ENCODE peak calls at places on chromosomes 6 and 20, in eight cellular contexts. P is left lung, F is lower lobe of right lung, W is mesenchymal stem cell, U is IMR-90, E is heart right ventricle, L is GM23248, I is gastrocnemius medialis. N is an unnamed sample.

GRCh38 chr20:34512266-34512954 is 3.8 kb upstream of the DYNLRB1 start:
- DNase-seq in I (no peak), W (peak; percentile 43), F (no peak), P (no peak), L (no peak), U (peak; percentile 34), E (no peak), N (no peak)

GRCh38 chr6:55496201-55496600 is 82.8 kb downstream of the HMGCLL1 start:
- DNase-seq in U (no peak), F (no peak), E (no peak), P (no peak), W (no peak), I (no peak), L (peak; percentile 7), N (no peak)

GRCh38 chr6:33124947-33125346 is 49.2 kb downstream of the HLA-DPB1 start:
- DNase-seq in L (no peak), I (no peak), U (no peak), P (no peak), W (no peak), F (no peak), E (no peak), N (no peak)

GRCh38 chr6:147117580-147117979 is 86.6 kb upstream of the STXBP5 start:
- DNase-seq in F (no peak), E (no peak), L (peak; percentile 20), P (no peak), U (peak; percentile 49), W (peak; percentile 57), I (no peak), N (no peak)

GRCh38 chr6:44869321-44869897 is 458.7 kb upstream of the RUNX2 start:
- DNase-seq in L (no peak), W (no peak), F (no peak), P (no peak), E (no peak), I (no peak), U (no peak), N (no peak)

GRCh38 chr6:10014561-10014960 is 400.3 kb downstream of the TFAP2A start:
- DNase-seq in U (peak; percentile 21), W (no peak), E (no peak), F (no peak), L (peak; percentile 39), I (no peak), P (no peak), N (no peak)

GRCh38 chr6:49541210-49541724 is 9.2 kb upstream of the C6orf141 start:
- DNase-seq in I (no peak), L (peak; percentile 72), P (no peak), U (peak; percentile 52), F (no peak), W (peak; percentile 90), E (no peak), N (no peak)

GRCh38 chr20:49103647-49104364 is 57.7 kb downstream of the CSE1L start:
- DNase-seq in W (no peak), F (no peak), P (no peak), L (no peak), E (no peak), U (no peak), I (no peak), N (no peak)

GRCh38 chr6:100512203-100512862 is 47.6 kb upstream of the SIM1 start:
- DNase-seq in P (no peak), E (no peak), W (peak; percentile 12), U (peak; percentile 56), F (no peak), L (peak; percentile 60), I (no peak), N (no peak)

GRCh38 chr6:139590206-139590605 is 215.8 kb upstream of the CITED2 start:
- DNase-seq in P (no peak), U (no peak), L (no peak), W (no peak), I (no peak), E (no peak), F (no peak), N (no peak)

GRCh38 chr6:16324622-16325225 is 86.3 kb downstream of the GMPR start:
- DNase-seq in P (no peak), L (no peak), F (no peak), W (peak; percentile 33), E (no peak), I (no peak), U (peak; percentile 46), N (no peak)

GRCh38 chr6:22078802-22079545 is 217.9 kb downstream of the PRL start:
- DNase-seq in P (no peak), U (no peak), W (no peak), E (no peak), I (no peak), F (no peak), L (no peak), N (no peak)

GRCh38 chr20:17226410-17227198 is at the start of gene PCSK2:
- DNase-seq in W (peak; percentile 60), E (peak; percentile 26), I (no peak), U (peak; percentile 57), L (peak; percentile 67), P (peak; percentile 78), F (peak; percentile 70), N (no peak)

GRCh38 chr6:158706369-158706982 is 56.6 kb downstream of the SYTL3 start:
- DNase-seq in F (peak; percentile 62), U (peak; percentile 51), I (peak; percentile 45), L (peak; percentile 77), E (peak; percentile 42), P (no peak), W (peak; percentile 70), N (no peak)

GRCh38 chr6:41654433-41655020 is 16.3 kb downstream of the MDFI start:
- DNase-seq in U (no peak), W (no peak), E (no peak), F (peak; percentile 18), L (no peak), P (no peak), I (no peak), N (no peak)

GRCh38 chr6:146770275-146770964 is 171.6 kb downstream of the ADGB start:
- DNase-seq in L (no peak), W (no peak), F (no peak), P (peak; percentile 51), I (no peak), E (peak; percentile 10), U (no peak), N (no peak)

GRCh38 chr6:10682319-10682988 is 12.0 kb downstream of the C6orf52 start:
- DNase-seq in I (no peak), F (no peak), W (no peak), L (no peak), U (no peak), E (no peak), P (no peak), N (no peak)

GRCh38 chr6:161181136-161181535 is 92.7 kb downstream of the AGPAT4 start:
- DNase-seq in P (no peak), E (no peak), L (no peak), U (no peak), F (no peak), I (no peak), W (no peak), N (no peak)
- H3K27ac ChIP-seq in P (no peak overlapping the region), E (no peak overlapping the region), L (no peak overlapping the region), U (no peak overlapping the region), F (no peak overlapping the region), I (no peak overlapping the region), W (no peak overlapping the region), N (no peak overlapping the region)

DNA sequence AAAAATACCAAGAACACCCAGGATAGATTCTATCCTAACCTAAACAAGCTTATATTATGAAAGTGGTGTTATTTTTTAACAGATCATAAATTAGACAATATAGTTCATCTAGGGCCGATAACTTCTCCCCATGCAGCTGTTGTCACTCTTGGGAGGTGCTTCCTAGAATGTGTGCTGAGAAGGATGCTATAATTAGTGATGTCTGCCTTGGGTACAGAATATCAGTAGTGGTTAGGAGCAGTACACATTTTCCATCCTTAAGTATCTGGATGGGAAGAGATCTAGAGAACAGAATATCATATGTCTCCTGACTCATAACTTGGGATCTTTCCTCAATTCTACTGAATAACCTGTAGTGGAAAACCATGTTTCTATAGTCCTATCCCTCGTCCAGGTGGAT is 214.5 kb downstream of the BCKDHB start:
- DNase-seq in E (no peak), W (no peak), P (no peak), F (no peak), U (no peak), I (no peak), L (no peak), N (no peak)
- H3K4me1 ChIP-seq in E (no peaks in the 10 kb centered on the region), W (no peaks in the 10 kb centered on the region), P (no peaks in the 10 kb centered on the region), F (no peaks in the 10 kb centered on the region), U (no peaks in the 10 kb centered on the region), I (peaks cover 6% of the 10 kb centered on the region), L (peaks cover 24% of the 10 kb centered on the region), N (peaks cover 11% of the 10 kb centered on the region)

GRCh38 chr6:149974825-149975224 is 11.1 kb downstream of the ULBP1 start:
- DNase-seq in P (no peak), L (no peak), U (no peak), E (no peak), W (no peak), I (no peak), F (no peak), N (no peak)

GRCh38 chr6:149983145-149983544 is 19.4 kb downstream of the ULBP1 start:
- DNase-seq in U (no peak), F (no peak), I (no peak), E (no peak), W (no peak), L (no peak), P (no peak), N (no peak)

GRCh38 chr6:149975400-149975799 is 11.7 kb downstream of the ULBP1 start:
- DNase-seq in W (no peak), P (no peak), F (no peak), I (no peak), L (no peak), U (no peak), E (no peak), N (no peak)

GRCh38 chr6:149979293-149979692 is 15.6 kb downstream of the ULBP1 start:
- DNase-seq in P (no peak), W (no peak), I (no peak), F (no peak), L (no peak), U (no peak), E (no peak), N (no peak)

DNA sequence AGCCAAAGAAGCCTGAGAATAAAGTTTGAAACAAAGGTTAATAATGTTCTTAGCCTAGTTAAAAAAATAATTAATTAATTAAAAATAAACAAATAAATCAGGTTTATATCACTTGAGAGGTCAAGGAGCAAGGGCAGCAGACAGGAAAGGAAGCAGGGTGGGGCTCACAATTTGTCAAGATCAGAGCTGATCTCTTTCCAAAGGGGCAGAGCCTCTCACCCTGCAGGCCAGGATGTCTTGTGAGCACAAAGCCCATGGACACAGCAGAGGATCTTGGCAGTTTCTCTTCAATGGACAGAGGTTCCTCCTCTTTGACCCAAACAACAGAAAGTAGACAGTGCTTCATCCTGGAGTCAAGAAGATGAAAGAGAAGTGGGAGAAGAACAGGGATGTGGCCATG is 14.9 kb downstream of the ULBP1 start:
- DNase-seq in L (no peak), W (no peak), I (no peak), F (no peak), U (no peak), E (no peak), P (no peak), N (no peak)
- H3K27me3 ChIP-seq in L (peaks cover 47% of the 10 kb centered on the region), W (peaks cover 73% of the 10 kb centered on the region), I (peaks cover 31% of the 10 kb centered on the region), F (peaks cover 45% of the 10 kb centered on the region), U (peaks cover 58% of the 10 kb centered on the region), E (no peaks in the 10 kb centered on the region), P (peaks cover 92% of the 10 kb centered on the region), N (peaks cover 5% of the 10 kb centered on the region)

GRCh38 chr6:75124085-75124484 is 81.8 kb downstream of the COL12A1 start:
- DNase-seq in F (no peak), U (no peak), L (no peak), W (no peak), I (no peak), P (no peak), E (no peak), N (no peak)
- H3K27ac ChIP-seq in F (no peak overlapping the region), U (no peak overlapping the region), L (no peak overlapping the region), W (no peak overlapping the region), I (no peak overlapping the region), P (no peak overlapping the region), E (no peak overlapping the region), N (no peak overlapping the region)

N was measured in thoracic aorta.